ENCODE peak calls at places on chromosome 9, in four cellular contexts. A, G, Q and E are unnamed samples.
A peak's percentile ranks its signal among the peaks of the same experiment; 100 is the strongest.

GRCh38 chr9:80320480-80320879 is 748.7 kb downstream of the TLE4 start:
- DNase-seq in A (no peak), G (peak; percentile 0), Q (no peak), E (peak; percentile 1)

GRCh38 chr9:84238652-84239051 is 101.9 kb downstream of the SLC28A3 start:
- DNase-seq in A (no peak), G (peak; percentile 10), Q (no peak), E (no peak)

GRCh38 chr9:124940521-124940893 is 376 bp downstream of the GOLGA1 start:
- DNase-seq in A (no peak), G (no peak), Q (no peak), E (no peak)

GRCh38 chr9:115036691-115037090 is 81.3 kb downstream of the TNC start:
- DNase-seq in A (no peak), G (no peak), Q (no peak), E (no peak)

GRCh38 chr9:21873540-21874221 is 71.2 kb downstream of the MTAP start:
- DNase-seq in A (no peak), G (peak; percentile 53), Q (no peak), E (peak; percentile 60)

GRCh38 chr9:115350548-115350947 is 232.6 kb upstream of the TNC start:
- DNase-seq in A (no peak), G (no peak), Q (no peak), E (no peak)

GRCh38 chr9:127942152-127943010 is 4.7 kb upstream of the DPM2 start:
- DNase-seq in A (peak; percentile 45), G (peak; percentile 84), Q (no peak), E (peak; percentile 71)

GRCh38 chr9:89304479-89305188 is 6.4 kb upstream of the CKS2 start:
- DNase-seq in A (no peak), G (peak; percentile 31), Q (no peak), E (no peak)

GRCh38 chr9:1978941-1979340 is 36.2 kb upstream of the SMARCA2 start:
- DNase-seq in A (no peak), G (peak; percentile 77), Q (no peak), E (peak; percentile 71)

GRCh38 chr9:131483319-131484050 is 19.2 kb upstream of the POMT1 start:
- DNase-seq in A (no peak), G (no peak), Q (no peak), E (no peak)

GRCh38 chr9:70672136-70672535 is 257.7 kb upstream of the KLF9 start:
- DNase-seq in A (no peak), G (peak; percentile 46), Q (no peak), E (peak; percentile 84)

GRCh38 chr9:37293664-37294524 is 128.6 kb upstream of the GRHPR start:
- DNase-seq in A (no peak), G (peak; percentile 59), Q (no peak), E (peak; percentile 48)

GRCh38 chr9:37292896-37293295 is 129.6 kb upstream of the GRHPR start:
- DNase-seq in A (no peak), G (no peak), Q (no peak), E (no peak)

GRCh38 chr9:37295178-37295577 is 127.3 kb upstream of the GRHPR start:
- DNase-seq in A (no peak), G (no peak), Q (no peak), E (no peak)

GRCh38 chr9:37297592-37297991 is 124.9 kb upstream of the GRHPR start:
- DNase-seq in A (no peak), G (no peak), Q (no peak), E (no peak)

GRCh38 chr9:37295796-37296195 is 126.7 kb upstream of the GRHPR start:
- DNase-seq in A (no peak), G (no peak), Q (no peak), E (no peak)
- TF ChIP-seq CTCF in A (no peak), G (peak; percentile 23), Q (no peak), E (peak; percentile 4)

GRCh38 chr9:79134654-79135053 is 437.1 kb upstream of the TLE4 start:
- DNase-seq in A (no peak), G (peak; percentile 8), Q (no peak), E (no peak)
- TF ChIP-seq CTCF in A (no peak), G (peak; percentile 23), Q (peak; percentile 30), E (no peak)

DNA sequence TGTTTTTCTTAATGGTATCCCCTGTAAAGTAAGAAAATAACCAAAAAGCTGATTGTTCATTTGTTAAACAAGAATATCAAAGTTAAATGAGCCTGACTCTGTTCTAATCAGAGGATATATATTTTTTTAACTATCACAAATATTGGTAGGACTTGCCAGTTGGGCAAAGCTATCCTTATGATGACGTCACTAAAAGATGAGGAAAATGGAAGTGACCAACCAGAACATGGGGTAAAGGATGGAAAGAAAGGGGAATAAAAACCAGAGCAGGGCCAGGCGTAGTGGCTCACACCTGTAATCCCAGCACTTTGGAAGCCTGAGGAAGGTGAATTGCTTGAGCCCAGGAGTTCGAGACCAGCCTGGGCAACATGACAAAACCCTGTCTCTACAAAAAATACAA is 811.6 kb upstream of the DMAC1 start:
- DNase-seq in A (no peak), G (no peak), Q (no peak), E (no peak)
- TF ChIP-seq CTCF in A (no peak), G (no peak), Q (no peak), E (no peak)

GRCh38 chr9:35599763-35600604 is 5.1 kb upstream of the TESK1 start:
- DNase-seq in A (no peak), G (peak; percentile 8), Q (no peak), E (no peak)
- TF ChIP-seq CTCF in A (no peak), G (no peak), Q (peak; percentile 16), E (peak; percentile 3)